ENCODE peak calls at places on chromosomes 4 and X, in eight cellular contexts. One of them, this sample, is unnamed.

GRCh38 chrX:154056739-154057367 is 37.2 kb upstream of the IRAK1 start:
- DNase-seq in COR-L47: no peak
- DNase-seq in H54: no peak
- DNase-seq in coronary artery: no peak
- DNase-seq in astrocyte of the cerebellum: no peak
- DNase-seq in AG08395: no peak
- DNase-seq in pancreas: no peak
- DNase-seq in fibroblast of the aortic adventitia: no peak
- DNase-seq in this sample: peak; percentile 48

GRCh38 chrX:136397001-136397400 is 90.7 kb upstream of the BRS3 start:
- DNase-seq in COR-L47: no peak
- DNase-seq in H54: no peak
- DNase-seq in coronary artery: no peak
- DNase-seq in astrocyte of the cerebellum: no peak
- DNase-seq in AG08395: no peak
- DNase-seq in pancreas: no peak
- DNase-seq in fibroblast of the aortic adventitia: no peak
- DNase-seq in this sample: no peak

GRCh38 chrX:71809886-71810285 is 46.7 kb downstream of the CXorf49B start:
- DNase-seq in COR-L47: no peak
- DNase-seq in H54: no peak
- DNase-seq in coronary artery: no peak
- DNase-seq in astrocyte of the cerebellum: no peak
- DNase-seq in AG08395: no peak
- DNase-seq in pancreas: no peak
- DNase-seq in fibroblast of the aortic adventitia: no peak
- DNase-seq in this sample: no peak

GRCh38 chr4:26719954-26720552 is 136.2 kb downstream of the TBC1D19 start:
- DNase-seq in COR-L47: no peak
- DNase-seq in H54: no peak
- DNase-seq in coronary artery: no peak
- DNase-seq in astrocyte of the cerebellum: no peak
- DNase-seq in AG08395: peak; percentile 48
- DNase-seq in pancreas: no peak
- DNase-seq in fibroblast of the aortic adventitia: peak; percentile 70
- DNase-seq in this sample: no peak

GRCh38 chr4:16916719-16917337 is 18.4 kb upstream of the LDB2 start:
- DNase-seq in COR-L47: peak; percentile 62
- DNase-seq in H54: peak; percentile 23
- DNase-seq in coronary artery: no peak
- DNase-seq in astrocyte of the cerebellum: no peak
- DNase-seq in AG08395: no peak
- DNase-seq in pancreas: peak; percentile 34
- DNase-seq in fibroblast of the aortic adventitia: peak; percentile 12
- DNase-seq in this sample: no peak

GRCh38 chr4:138401330-138401729 is 159.2 kb upstream of the SLC7A11 start:
- DNase-seq in COR-L47: peak; percentile 30
- DNase-seq in H54: no peak
- DNase-seq in coronary artery: no peak
- DNase-seq in astrocyte of the cerebellum: no peak
- DNase-seq in AG08395: no peak
- DNase-seq in pancreas: peak; percentile 70
- DNase-seq in fibroblast of the aortic adventitia: peak; percentile 10
- DNase-seq in this sample: no peak

GRCh38 chr4:156347412-156348075 is 393.9 kb upstream of the CTSO start:
- DNase-seq in COR-L47: no peak
- DNase-seq in H54: no peak
- DNase-seq in coronary artery: no peak
- DNase-seq in astrocyte of the cerebellum: no peak
- DNase-seq in AG08395: peak; percentile 41
- DNase-seq in pancreas: no peak
- DNase-seq in fibroblast of the aortic adventitia: no peak
- DNase-seq in this sample: no peak

GRCh38 chrX:70172226-70172625 is 5.1 kb upstream of the DGAT2L6 start:
- DNase-seq in COR-L47: no peak
- DNase-seq in H54: no peak
- DNase-seq in coronary artery: no peak
- DNase-seq in astrocyte of the cerebellum: no peak
- DNase-seq in AG08395: no peak
- DNase-seq in pancreas: no peak
- DNase-seq in fibroblast of the aortic adventitia: peak; percentile 8
- DNase-seq in this sample: no peak

GRCh38 chr4:155609455-155610059 is 57.1 kb upstream of the GUCY1A1 start:
- DNase-seq in COR-L47: no peak
- DNase-seq in H54: no peak
- DNase-seq in coronary artery: no peak
- DNase-seq in astrocyte of the cerebellum: no peak
- DNase-seq in AG08395: no peak
- DNase-seq in pancreas: no peak
- DNase-seq in fibroblast of the aortic adventitia: no peak
- DNase-seq in this sample: no peak

GRCh38 chrX:54043084-54043483 is 1.2 kb downstream of the PHF8 start:
- DNase-seq in COR-L47: no peak
- DNase-seq in H54: no peak
- DNase-seq in coronary artery: no peak
- DNase-seq in astrocyte of the cerebellum: no peak
- DNase-seq in AG08395: no peak
- DNase-seq in pancreas: no peak
- DNase-seq in fibroblast of the aortic adventitia: no peak
- DNase-seq in this sample: no peak

GRCh38 chrX:2577844-2578444 is 77.2 kb upstream of the DHRSX start:
- DNase-seq in COR-L47: no peak
- DNase-seq in H54: no peak
- DNase-seq in coronary artery: no peak
- DNase-seq in astrocyte of the cerebellum: peak; percentile 62
- DNase-seq in AG08395: no peak
- DNase-seq in pancreas: no peak
- DNase-seq in fibroblast of the aortic adventitia: no peak
- DNase-seq in this sample: no peak

This sample was measured in left colon.